ENCODE peak calls at places on chromosomes 11 and 22, in four cellular contexts. One of them, this sample, is unnamed. For H3K36me3, the result is how much of the 10 kb centered on the place peaks cover.

GRCh38 chr11:128021304-128022006 is 565.9 kb downstream of the ETS1 start:
- DNase-seq in HCT116: no peak
- DNase-seq in psoas muscle: no peak
- DNase-seq in stomach: no peak
- DNase-seq in this sample: no peak

GRCh38 chr11:64745219-64745522 is 1.2 kb upstream of the RASGRP2 start:
- DNase-seq in HCT116: no peak
- DNase-seq in psoas muscle: peak
- DNase-seq in stomach: peak
- DNase-seq in this sample: peak

GRCh38 chr22:45905924-45906865 is 70.8 kb downstream of the WNT7B start:
- DNase-seq in HCT116: no peak
- DNase-seq in psoas muscle: no peak
- DNase-seq in stomach: no peak
- DNase-seq in this sample: no peak

GRCh38 chr11:5285703-5286102 is 16.0 kb upstream of the HBE1 start:
- DNase-seq in HCT116: no peak
- DNase-seq in psoas muscle: no peak
- DNase-seq in stomach: no peak
- DNase-seq in this sample: no peak

GRCh38 chr11:118703563-118704106 is 24.2 kb upstream of the TREH start:
- DNase-seq in HCT116: no peak
- DNase-seq in psoas muscle: peak
- DNase-seq in stomach: no peak
- DNase-seq in this sample: no peak

GRCh38 chr11:27512238-27512637 is 5.7 kb upstream of the LIN7C start:
- DNase-seq in HCT116: no peak
- DNase-seq in psoas muscle: no peak
- DNase-seq in stomach: no peak
- DNase-seq in this sample: no peak

GRCh38 chr11:94424662-94425061 is 23.4 kb upstream of the GPR83 start:
- DNase-seq in HCT116: no peak
- DNase-seq in psoas muscle: no peak
- DNase-seq in stomach: no peak
- DNase-seq in this sample: no peak

GRCh38 chr22:29093501-29093921 is 20.7 kb downstream of the KREMEN1 start:
- DNase-seq in HCT116: no peak
- DNase-seq in psoas muscle: no peak
- DNase-seq in stomach: no peak
- DNase-seq in this sample: no peak

GRCh38 chr11:41351825-41352224 is 107.6 kb downstream of the LRRC4C start:
- DNase-seq in HCT116: no peak
- DNase-seq in psoas muscle: no peak
- DNase-seq in stomach: no peak
- DNase-seq in this sample: no peak

GRCh38 chr22:19103881-19104821 is 18.1 kb downstream of the DGCR2 start:
- DNase-seq in HCT116: no peak
- DNase-seq in psoas muscle: no peak
- DNase-seq in stomach: no peak
- DNase-seq in this sample: no peak

GRCh38 chr11:72781313-72782080 is 12.3 kb downstream of the STARD10 start:
- DNase-seq in HCT116: no peak
- DNase-seq in psoas muscle: peak
- DNase-seq in stomach: peak
- DNase-seq in this sample: peak

GRCh38 chr11:73662445-73663157 is 16.2 kb downstream of the PLEKHB1 start:
- DNase-seq in HCT116: no peak
- DNase-seq in psoas muscle: no peak
- DNase-seq in stomach: no peak
- DNase-seq in this sample: peak

GRCh38 chr11:79939111-79939510 is 498.3 kb upstream of the TENM4 start:
- DNase-seq in HCT116: no peak
- DNase-seq in psoas muscle: no peak
- DNase-seq in stomach: no peak
- DNase-seq in this sample: no peak

GRCh38 chr11:45872513-45873356 is 12.7 kb upstream of the MAPK8IP1 start:
- DNase-seq in HCT116: peak
- DNase-seq in psoas muscle: peak
- DNase-seq in stomach: peak
- DNase-seq in this sample: peak

DNA sequence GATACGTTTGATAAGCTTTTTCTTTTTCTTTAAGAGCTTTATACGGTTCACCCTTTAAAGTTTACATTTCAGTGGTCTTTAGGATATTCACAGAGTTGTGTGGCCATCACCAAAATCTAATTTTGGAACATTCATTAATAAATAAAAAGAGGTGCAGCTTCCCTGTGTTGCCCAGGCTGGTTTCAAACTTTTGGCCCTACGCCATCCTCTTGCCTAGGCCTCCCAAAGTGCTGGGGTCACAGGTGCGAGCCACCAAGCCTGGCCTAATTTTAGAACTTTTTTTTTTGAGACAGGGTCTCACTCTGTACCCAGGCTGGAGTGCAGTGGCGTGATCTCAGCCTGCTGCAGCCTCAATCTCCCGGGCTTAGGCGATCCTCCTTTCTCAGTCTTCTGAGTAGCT is 30.6 kb downstream of the MED15 start:
- DNase-seq in HCT116: no peak
- DNase-seq in psoas muscle: no peak
- DNase-seq in stomach: no peak
- DNase-seq in this sample: no peak
- H3K27ac ChIP-seq in HCT116: no peak
- H3K27ac ChIP-seq in psoas muscle: no peak
- H3K27ac ChIP-seq in stomach: no peak
- H3K27ac ChIP-seq in this sample: no peak

GRCh38 chr11:2397005-2397404 is 3.5 kb upstream of the TSSC4 start:
- DNase-seq in HCT116: no peak
- DNase-seq in psoas muscle: no peak
- DNase-seq in stomach: no peak
- DNase-seq in this sample: no peak
- H3K36me3 ChIP-seq in HCT116: under half
- H3K36me3 ChIP-seq in psoas muscle: under half
- H3K36me3 ChIP-seq in stomach: half or more
- H3K36me3 ChIP-seq in this sample: half or more

DNA sequence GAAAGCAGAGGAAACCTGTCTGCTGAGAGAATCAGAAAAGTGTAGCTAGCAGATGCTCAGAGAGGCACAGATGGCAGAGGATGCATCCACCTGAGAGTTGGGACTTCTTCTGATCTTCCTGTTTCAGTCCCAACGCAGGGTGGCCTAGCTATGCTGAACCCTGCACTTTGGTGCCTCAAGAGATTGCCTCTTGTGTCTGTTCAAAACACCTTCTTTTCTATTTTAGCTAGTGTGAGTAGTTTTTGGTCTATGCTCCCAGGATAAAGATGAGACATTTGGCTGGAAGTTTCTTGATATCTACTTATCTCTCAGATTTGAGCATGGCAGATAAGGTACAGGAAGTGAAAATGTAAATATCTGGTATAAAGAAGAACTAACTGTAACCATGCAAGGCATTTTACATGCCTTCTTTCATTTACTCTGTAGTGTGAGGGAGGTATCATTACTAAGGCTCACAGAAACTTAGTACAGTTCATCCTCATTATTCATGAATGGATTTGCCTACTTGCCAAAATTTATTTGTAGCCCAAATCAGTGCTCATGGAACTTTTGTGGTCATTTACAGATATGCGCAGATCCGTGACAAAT is 47.0 kb upstream of the PSMA1 start:
- DNase-seq in HCT116: no peak
- DNase-seq in psoas muscle: no peak
- DNase-seq in stomach: no peak
- DNase-seq in this sample: no peak
- H3K27ac ChIP-seq in HCT116: no peak
- H3K27ac ChIP-seq in psoas muscle: no peak
- H3K27ac ChIP-seq in stomach: no peak
- H3K27ac ChIP-seq in this sample: no peak

DNA sequence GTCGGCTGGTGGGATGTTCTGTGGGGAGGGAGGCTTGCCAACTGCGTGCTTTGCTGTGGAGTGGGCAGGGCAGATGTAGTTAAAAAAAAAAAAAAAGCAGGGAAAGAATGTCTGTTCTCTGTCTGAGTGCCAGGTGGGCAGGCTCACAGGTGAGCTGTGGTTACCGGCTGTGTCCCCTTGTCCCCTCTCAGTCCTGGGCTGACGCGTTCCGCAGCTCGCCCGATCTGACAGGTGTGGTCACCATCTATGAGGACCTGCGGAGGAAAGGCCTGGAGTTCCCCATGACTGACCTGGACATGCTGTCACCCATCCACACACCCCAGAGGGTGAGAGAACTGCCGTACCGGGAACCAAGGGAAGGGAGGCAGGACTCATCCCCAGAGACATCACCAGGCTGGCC is 23.6 kb downstream of the TOM1 start:
- DNase-seq in HCT116: no peak
- DNase-seq in psoas muscle: no peak
- DNase-seq in stomach: no peak
- DNase-seq in this sample: no peak
- H3K36me3 ChIP-seq in HCT116: under half
- H3K36me3 ChIP-seq in psoas muscle: under half
- H3K36me3 ChIP-seq in stomach: half or more
- H3K36me3 ChIP-seq in this sample: half or more

DNA sequence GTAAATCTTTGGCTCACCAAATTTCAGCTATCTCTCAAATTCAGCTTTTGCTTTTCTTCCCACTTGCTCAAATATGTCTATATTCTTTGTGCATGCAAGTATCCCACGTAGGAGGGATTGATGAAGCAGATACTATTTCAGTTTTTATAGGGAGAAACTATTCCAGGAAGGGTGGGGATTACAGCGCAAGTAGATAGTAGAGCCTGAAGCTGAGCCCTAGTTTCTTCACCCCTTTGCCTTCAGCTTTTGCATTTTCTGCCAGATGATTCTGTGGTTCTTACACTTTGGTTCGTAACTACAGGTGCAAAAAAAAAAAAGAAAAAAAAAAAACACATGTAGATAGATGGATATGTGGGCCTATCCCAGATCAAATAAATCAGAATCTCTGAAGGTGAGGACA is 3.1 kb upstream of the ACP2 start:
- DNase-seq in HCT116: no peak
- DNase-seq in psoas muscle: no peak
- DNase-seq in stomach: no peak
- DNase-seq in this sample: no peak
- H3K27ac ChIP-seq in HCT116: no peak
- H3K27ac ChIP-seq in psoas muscle: no peak
- H3K27ac ChIP-seq in stomach: no peak
- H3K27ac ChIP-seq in this sample: no peak

This sample was measured in upper lobe of right lung.